ENCODE peak calls at places on chromosomes 6 and 20, in nine cellular contexts. N is NCI-H1105 treated with DMSO at 0.1 percent for 48 hours, U is left cardiac atrium, G is substantia nigra, M is hypothalamus, Y is upper lobe of left lung, A is kidney glomerular epithelial cell, X is Ammon's horn, W is NCI-H345. E is an unnamed sample.

GRCh38 chr6:5626727-5627426 is 365.6 kb downstream of the FARS2 start:
- DNase-seq in Y (no peak), U (no peak), A (no peak), X (no peak), W (no peak), N (no peak), G (no peak), M (no peak), E (no peak)

GRCh38 chr6:26187981-26188635 is 100.9 kb downstream of the HFE start:
- DNase-seq in N (peak; percentile 64), X (no peak), M (no peak), A (no peak), G (no peak), Y (no peak), U (no peak), W (no peak), E (no peak)

GRCh38 chr20:35901678-35902544 is 52.4 kb downstream of the SCAND1 start:
- DNase-seq in N (no peak), Y (no peak), W (no peak), U (no peak), M (no peak), A (peak; percentile 55), G (no peak), X (peak; percentile 27), E (no peak)

GRCh38 chr6:5030596-5031136 is 26.8 kb upstream of the RPP40 start:
- DNase-seq in W (peak; percentile 49), N (peak; percentile 79), X (peak; percentile 80), M (peak; percentile 27), U (peak; percentile 82), A (peak; percentile 69), G (peak; percentile 70), Y (peak; percentile 83), E (peak; percentile 90)

GRCh38 chr6:127796713-127797112 is 104.1 kb downstream of the THEMIS start:
- DNase-seq in X (no peak), W (no peak), Y (no peak), M (no peak), G (no peak), N (no peak), U (no peak), A (no peak), E (no peak)

GRCh38 chr6:111972714-111973678 is 80.9 kb upstream of the CCN6 start:
- DNase-seq in W (no peak), X (no peak), A (peak; percentile 90), U (peak; percentile 69), Y (peak; percentile 60), G (no peak), N (no peak), M (no peak), E (peak; percentile 77)

GRCh38 chr6:37371158-37372083 is 17.6 kb downstream of the RNF8 start:
- DNase-seq in W (no peak), X (no peak), A (no peak), M (no peak), Y (peak; percentile 66), U (no peak), N (no peak), G (no peak), E (no peak)

GRCh38 chr6:151300267-151300930 is 60.6 kb downstream of the AKAP12 start:
- DNase-seq in N (no peak), U (no peak), G (no peak), M (no peak), W (no peak), A (no peak), Y (no peak), X (no peak), E (no peak)

GRCh38 chr6:7566031-7566556 is 23.9 kb upstream of the SNRNP48 start:
- DNase-seq in X (no peak), G (no peak), Y (no peak), A (no peak), U (no peak), N (no peak), W (no peak), M (no peak), E (no peak)

GRCh38 chr20:51318058-51318960 is 224.2 kb downstream of the NFATC2 start:
- DNase-seq in U (peak; percentile 51), Y (peak; percentile 33), N (peak; percentile 51), M (no peak), X (no peak), W (peak; percentile 37), G (peak; percentile 28), A (no peak), E (no peak)

GRCh38 chr6:15320683-15321082 is 74.8 kb downstream of the JARID2 start:
- DNase-seq in G (no peak), Y (no peak), A (no peak), W (no peak), M (no peak), N (no peak), X (no peak), U (no peak), E (no peak)

GRCh38 chr6:106643061-106643460 is 13.7 kb downstream of the QRSL1 start:
- DNase-seq in U (no peak), A (no peak), M (no peak), W (no peak), N (no peak), Y (no peak), G (no peak), X (no peak), E (no peak)